ENCODE peak calls at places on chromosomes 2 and 18, in seven cellular contexts. M, U, O, Y, V, Q and Z are unnamed samples.

GRCh38 chr2:38622210-38622609 is 19.5 kb upstream of the HNRNPLL start:
- DNase-seq in M (no peak), U (no peak), O (no peak), Y (no peak), V (no peak), Q (peak), Z (no peak)

GRCh38 chr18:41227993-41228392 is 727.0 kb upstream of the PIK3C3 start:
- DNase-seq in M (no peak), U (no peak), O (no peak), Y (no peak), V (no peak), Q (no peak), Z (no peak)

GRCh38 chr2:217220228-217221013 is 360.6 kb upstream of the TNP1 start:
- DNase-seq in M (no peak), U (peak), O (no peak), Y (no peak), V (no peak), Q (peak), Z (no peak)

GRCh38 chr18:40553029-40553428 is 1402.0 kb upstream of the PIK3C3 start:
- DNase-seq in M (no peak), U (no peak), O (no peak), Y (no peak), V (no peak), Q (no peak), Z (no peak)

GRCh38 chr2:9311488-9311887 is 104.9 kb downstream of the ASAP2 start:
- DNase-seq in M (no peak), U (peak), O (no peak), Y (no peak), V (no peak), Q (peak), Z (no peak)

GRCh38 chr2:195498176-195498575 is 158.8 kb upstream of the SLC39A10 start:
- DNase-seq in M (peak), U (peak), O (peak), Y (peak), V (peak), Q (peak), Z (peak)

GRCh38 chr2:107633580-107634147 is 193.0 kb upstream of the RGPD4 start:
- DNase-seq in M (no peak), U (peak), O (no peak), Y (no peak), V (no peak), Q (peak), Z (no peak)

GRCh38 chr2:174826051-174826450 is 61.8 kb upstream of the CHRNA1 start:
- DNase-seq in M (no peak), U (no peak), O (no peak), Y (no peak), V (no peak), Q (no peak), Z (no peak)

GRCh38 chr2:61354486-61355197 is 116.2 kb downstream of the USP34 start:
- DNase-seq in M (no peak), U (peak), O (no peak), Y (no peak), V (no peak), Q (peak), Z (no peak)

GRCh38 chr2:64913357-64913869 is 75.8 kb upstream of the SLC1A4 start:
- DNase-seq in M (peak), U (no peak), O (no peak), Y (peak), V (peak), Q (no peak), Z (no peak)

GRCh38 chr2:187390891-187391290 is 57.2 kb downstream of the CALCRL start:
- DNase-seq in M (peak), U (peak), O (no peak), Y (no peak), V (peak), Q (peak), Z (no peak)

GRCh38 chr2:113760400-113760799 is 4.0 kb upstream of the SLC35F5 start:
- DNase-seq in M (no peak), U (peak), O (no peak), Y (no peak), V (no peak), Q (peak), Z (no peak)

GRCh38 chr2:234366891-234367290 is 130.0 kb downstream of the ARL4C start:
- DNase-seq in M (no peak), U (peak), O (no peak), Y (no peak), V (no peak), Q (peak), Z (no peak)

GRCh38 chr18:13551305-13551603 is 175.1 kb downstream of the FAM210A start:
- DNase-seq in M (no peak), U (no peak), O (no peak), Y (peak), V (no peak), Q (no peak), Z (no peak)

GRCh38 chr2:231642631-231643493 is 50.2 kb downstream of the TEX44 start:
- DNase-seq in M (peak), U (peak), O (peak), Y (no peak), V (peak), Q (peak), Z (no peak)

GRCh38 chr2:69789129-69789528 is 40.3 kb upstream of the GMCL1 start:
- DNase-seq in M (no peak), U (peak), O (no peak), Y (peak), V (peak), Q (peak), Z (peak)

GRCh38 chr2:241764272-241765241 is 12.1 kb upstream of the GAL3ST2 start:
- DNase-seq in M (no peak), U (no peak), O (no peak), Y (peak), V (no peak), Q (peak), Z (no peak)

GRCh38 chr18:37572736-37573135 is 7.1 kb upstream of the CELF4 start:
- DNase-seq in M (no peak), U (no peak), O (no peak), Y (peak), V (no peak), Q (no peak), Z (no peak)

GRCh38 chr2:86807121-86807461 is 16.4 kb upstream of the CD8A start:
- DNase-seq in M (no peak), U (no peak), O (no peak), Y (no peak), V (no peak), Q (no peak), Z (no peak)

GRCh38 chr2:54773233-54773632 is 49.8 kb downstream of the EML6 start:
- DNase-seq in M (no peak), U (no peak), O (no peak), Y (no peak), V (no peak), Q (no peak), Z (no peak)

GRCh38 chr18:49456794-49457193 is 3.7 kb downstream of the DYM start:
- DNase-seq in M (no peak), U (peak), O (no peak), Y (no peak), V (no peak), Q (peak), Z (no peak)

GRCh38 chr2:24611626-24612025 is 120.6 kb downstream of the NCOA1 start:
- DNase-seq in M (no peak), U (no peak), O (no peak), Y (no peak), V (no peak), Q (no peak), Z (no peak)

GRCh38 chr2:224449212-224450147 is 47.6 kb upstream of the FAM124B start:
- DNase-seq in M (peak), U (peak), O (no peak), Y (peak), V (no peak), Q (peak), Z (no peak)

GRCh38 chr2:237585590-237586221 is 4.8 kb downstream of the RAB17 start:
- DNase-seq in M (no peak), U (no peak), O (no peak), Y (no peak), V (no peak), Q (no peak), Z (no peak)

GRCh38 chr2:212843409-212844199 is 305.0 kb upstream of the ERBB4 start:
- DNase-seq in M (no peak), U (peak), O (no peak), Y (no peak), V (no peak), Q (peak), Z (no peak)

GRCh38 chr18:32549248-32549842 is 78.7 kb upstream of the GAREM1 start:
- DNase-seq in M (peak), U (peak), O (peak), Y (peak), V (peak), Q (peak), Z (no peak)

GRCh38 chr2:157105372-157105771 is 152.1 kb upstream of the GALNT5 start:
- DNase-seq in M (no peak), U (no peak), O (no peak), Y (no peak), V (no peak), Q (no peak), Z (no peak)

GRCh38 chr2:46435796-46436360 is 43.5 kb upstream of the TMEM247 start:
- DNase-seq in M (no peak), U (peak), O (no peak), Y (no peak), V (no peak), Q (peak), Z (no peak)

GRCh38 chr18:49591271-49591670 is 29.4 kb downstream of the LIPG start:
- DNase-seq in M (no peak), U (no peak), O (no peak), Y (no peak), V (no peak), Q (no peak), Z (no peak)

GRCh38 chr2:236166157-236166780 is 1.9 kb downstream of the GBX2 start:
- DNase-seq in M (no peak), U (no peak), O (no peak), Y (peak), V (no peak), Q (no peak), Z (no peak)

GRCh38 chr18:6781179-6781714 is 51.7 kb downstream of the ARHGAP28 start:
- DNase-seq in M (no peak), U (peak), O (no peak), Y (peak), V (no peak), Q (no peak), Z (no peak)
- TF ChIP-seq CTCF in M (no peak), U (no peak), O (no peak), Y (no peak), V (no peak), Q (no peak), Z (no peak)

GRCh38 chr2:12451726-12452125 is 265.0 kb upstream of the TRIB2 start:
- DNase-seq in M (no peak), U (no peak), O (no peak), Y (no peak), V (peak), Q (peak), Z (no peak)
- H3K4me3 ChIP-seq in M (no peak), U (no peak), O (no peak), Y (no peak), V (peak), Q (no peak), Z (no peak)

DNA sequence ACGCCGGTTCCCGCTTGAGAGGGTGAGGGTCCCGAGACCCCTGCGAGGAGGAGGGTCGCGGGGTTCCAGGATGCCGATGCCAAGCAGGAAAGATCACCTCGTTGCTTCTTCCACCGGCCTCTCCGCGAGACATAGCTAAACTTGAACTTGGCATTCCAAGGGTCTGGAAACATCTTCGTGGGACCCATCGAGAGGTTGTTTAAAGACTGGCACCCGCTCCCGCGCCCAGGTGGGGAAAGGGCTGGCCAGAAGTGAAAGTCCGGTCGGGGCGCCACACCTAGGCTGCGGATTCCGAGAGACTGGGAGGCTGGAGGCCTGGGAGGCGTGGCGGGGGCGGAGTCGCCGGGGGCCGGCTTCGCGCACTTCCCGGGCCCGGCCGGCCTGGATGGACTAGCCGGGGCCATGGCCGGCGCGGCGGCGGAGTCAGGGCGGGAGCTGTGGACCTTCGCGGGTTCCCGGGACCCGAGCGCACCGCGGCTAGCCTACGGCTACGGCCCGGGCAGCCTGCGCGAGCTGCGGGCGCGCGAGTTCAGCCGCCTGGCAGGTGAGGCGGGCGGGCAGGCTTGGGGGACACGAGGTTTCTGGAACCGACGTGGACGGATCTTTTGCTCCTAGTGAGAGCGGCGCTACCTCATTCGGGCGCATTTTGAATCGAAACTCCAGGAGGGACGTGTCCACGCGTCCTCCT is at the start of gene MOCOS:
- DNase-seq in M (peak), U (peak), O (peak), Y (peak), V (peak), Q (peak), Z (no peak)
- TF ChIP-seq CTCF in M (no peak), U (no peak), O (no peak), Y (no peak), V (no peak), Q (no peak), Z (no peak)

GRCh38 chr2:42129947-42130346 is 39.2 kb upstream of the EML4 start:
- DNase-seq in M (no peak), U (no peak), O (no peak), Y (no peak), V (no peak), Q (no peak), Z (no peak)
- H3K4me3 ChIP-seq in M (no peak), U (no peak), O (no peak), Y (no peak), V (no peak), Q (no peak), Z (no peak)

GRCh38 chr2:10785260-10785659 is 27.3 kb downstream of the PDIA6 start:
- DNase-seq in M (no peak), U (no peak), O (no peak), Y (no peak), V (no peak), Q (no peak), Z (no peak)

GRCh38 chr2:10788855-10789254 is 23.7 kb downstream of the PDIA6 start:
- DNase-seq in M (no peak), U (no peak), O (no peak), Y (no peak), V (no peak), Q (no peak), Z (no peak)

GRCh38 chr2:10786240-10786982 is 26.2 kb downstream of the PDIA6 start:
- DNase-seq in M (no peak), U (no peak), O (no peak), Y (no peak), V (no peak), Q (no peak), Z (no peak)

GRCh38 chr2:10784719-10785118 is 27.9 kb downstream of the PDIA6 start:
- DNase-seq in M (no peak), U (no peak), O (no peak), Y (no peak), V (no peak), Q (no peak), Z (no peak)

DNA sequence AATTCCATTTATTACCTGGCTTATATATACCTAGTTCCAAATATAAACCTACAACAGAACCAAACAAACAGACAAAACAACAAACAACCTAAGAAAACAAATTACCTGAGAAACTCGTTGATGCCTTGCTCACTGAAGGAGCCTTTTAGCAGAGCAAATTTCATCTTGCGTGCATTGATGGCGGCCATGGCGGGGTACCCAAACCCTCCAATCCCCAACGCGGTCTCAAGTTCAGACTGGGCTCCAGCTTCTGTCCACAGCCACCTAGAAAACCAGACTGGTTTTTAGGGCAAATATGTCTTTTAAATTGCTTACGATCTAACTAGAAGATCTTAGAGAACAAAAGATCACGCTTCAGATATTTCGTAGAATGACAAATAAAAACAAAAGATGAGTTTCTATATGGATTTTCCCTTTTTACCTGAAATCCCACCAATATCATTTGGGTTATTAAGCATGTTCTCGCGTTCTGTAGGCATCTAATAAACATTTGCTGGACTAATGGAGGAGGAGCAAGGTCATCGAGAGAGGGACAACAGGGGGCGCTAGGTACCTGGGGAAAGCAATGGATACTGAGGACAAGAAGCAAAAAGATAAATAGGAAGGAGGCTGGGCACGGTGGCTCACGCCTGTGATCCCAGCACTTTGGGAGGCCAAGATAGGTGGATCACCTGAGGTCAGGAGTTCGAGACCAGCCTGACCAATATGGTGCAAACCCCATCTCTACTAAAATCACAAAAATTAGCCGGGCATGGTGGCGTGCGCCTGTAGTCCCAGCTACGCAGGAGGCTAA is 25.2 kb downstream of the PDIA6 start:
- DNase-seq in M (no peak), U (peak), O (no peak), Y (peak), V (peak), Q (peak), Z (no peak)
- TF ChIP-seq CTCF in M (peak), U (peak), O (no peak), Y (peak), V (peak), Q (peak), Z (peak)

DNA sequence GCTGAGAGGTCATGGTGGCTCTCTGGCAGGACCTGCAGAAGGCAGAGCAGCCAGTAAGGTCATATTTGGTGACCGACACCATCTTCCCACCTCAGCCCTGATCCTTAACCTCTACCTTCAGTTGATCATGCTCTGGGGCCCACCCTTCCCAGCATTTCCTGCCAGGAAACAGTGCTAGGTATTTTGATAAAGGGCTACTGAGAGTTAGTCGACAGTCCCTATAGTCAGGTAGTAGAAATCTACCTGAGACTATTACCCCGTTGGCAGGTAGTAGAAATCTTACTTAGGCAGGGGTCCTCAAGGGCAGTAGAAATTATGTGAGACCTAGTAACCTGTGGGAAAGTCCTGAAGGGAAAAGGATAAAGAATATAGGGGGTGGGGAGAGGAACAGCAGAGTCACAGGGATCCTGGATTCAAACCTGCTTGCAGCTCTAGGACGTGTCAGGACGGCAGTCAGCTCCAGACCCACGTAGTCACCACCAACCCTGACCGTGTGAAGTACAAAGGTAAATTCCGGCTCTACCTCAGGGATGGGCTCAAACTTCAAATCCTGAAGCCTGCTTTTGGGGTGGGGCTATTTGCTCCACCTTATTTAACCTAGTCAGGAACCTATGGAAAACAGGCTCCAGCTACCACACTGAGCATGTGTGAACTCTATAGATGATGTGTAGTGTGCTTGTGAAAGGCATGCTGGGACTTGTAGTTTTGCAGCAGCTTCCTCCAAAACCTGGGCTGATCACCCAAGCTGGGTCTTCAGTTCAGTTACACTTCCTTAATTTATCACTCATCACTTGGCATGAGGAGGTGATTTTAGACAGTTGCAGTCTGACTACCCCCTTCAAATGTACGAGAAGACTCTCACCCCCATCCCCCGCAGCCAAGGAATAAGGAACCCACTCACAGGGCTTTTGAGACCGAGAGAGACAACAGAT is at the start of gene DQX1:
- DNase-seq in M (no peak), U (peak), O (no peak), Y (peak), V (peak), Q (peak), Z (peak)
- H3K4me3 ChIP-seq in M (no peak), U (no peak), O (no peak), Y (no peak), V (no peak), Q (no peak), Z (no peak)